ENCODE peak calls at places on chromosomes 2 and 18, in ten cellular contexts. U is retina; N is KG1; Z is A549; Q is Calu3; H is stimulated activated CD8-positive, alpha-beta memory T cell treated with anti-CD3 and anti-CD28 coated beads, Interleukin-7, amount 100 ng/mL, for 48 hours; X is activated CD4-positive, CD25-positive, alpha-beta regulatory T cell treated with anti-CD3 and anti-CD28 coated beads, Interleukin-2, amount 50 U/mL, for 16 hours; B is NCI-H2081; F is thyroid gland; D is DMS153. W is an unnamed sample.

GRCh38 chr2:161418715-161419337 is 2.7 kb downstream of the TBR1 start:
- DNase-seq in B (no peak), U (peak; percentile 88), N (no peak), X (no peak), Z (no peak), D (peak; percentile 42), Q (no peak), H (no peak), F (no peak), W (no peak)

GRCh38 chr18:79632765-79633164 is 46.8 kb upstream of the CTDP1 start:
- DNase-seq in D (no peak), H (no peak), X (no peak), U (no peak), Q (no peak), N (no peak), Z (no peak), F (no peak), B (no peak), W (no peak)

GRCh38 chr2:25586726-25587144 is 86.6 kb downstream of the DTNB start:
- DNase-seq in X (no peak), Q (no peak), Z (no peak), H (peak; percentile 20), B (no peak), N (no peak), U (no peak), F (peak; percentile 14), D (no peak), W (no peak)

GRCh38 chr2:25690058-25690457 is 16.7 kb upstream of the DTNB start:
- DNase-seq in D (no peak), F (no peak), Z (no peak), X (no peak), U (no peak), N (no peak), H (no peak), B (no peak), Q (peak; percentile 63), W (peak; percentile 47)

GRCh38 chr18:69956655-69957054 is 9.0 kb upstream of the CD226 start:
- DNase-seq in F (no peak), U (no peak), Z (no peak), D (no peak), Q (no peak), X (no peak), N (no peak), B (no peak), H (no peak), W (no peak)

GRCh38 chr2:118696786-118697465 is 150.5 kb downstream of the EN1 start:
- DNase-seq in D (no peak), Z (no peak), F (no peak), B (no peak), N (no peak), Q (no peak), U (no peak), X (no peak), H (no peak), W (no peak)

GRCh38 chr2:70888389-70888924 is 47.2 kb upstream of the ATP6V1B1 start:
- DNase-seq in Z (no peak), F (no peak), Q (no peak), B (no peak), U (peak; percentile 77), N (no peak), X (no peak), D (no peak), H (no peak), W (no peak)

GRCh38 chr2:135552887-135553286 is 21.6 kb downstream of the R3HDM1 start:
- DNase-seq in Q (no peak), F (no peak), N (no peak), X (no peak), U (no peak), H (no peak), Z (no peak), D (no peak), B (no peak), W (no peak)

GRCh38 chr2:159030674-159031380 is 62.4 kb downstream of the TANC1 start:
- DNase-seq in H (no peak), Q (peak; percentile 23), X (no peak), B (no peak), F (peak; percentile 47), U (peak; percentile 29), N (no peak), Z (peak; percentile 21), D (no peak), W (peak; percentile 71)

GRCh38 chr2:196992466-196992865 is 66.0 kb upstream of the PGAP1 start:
- DNase-seq in B (no peak), D (no peak), U (no peak), X (no peak), H (no peak), Q (no peak), F (no peak), N (no peak), Z (no peak), W (peak; percentile 19)

GRCh38 chr2:147082850-147083522 is 761.8 kb upstream of the ACVR2A start:
- DNase-seq in U (peak; percentile 73), Z (peak; percentile 5), D (peak; percentile 70), B (peak; percentile 74), X (peak; percentile 17), F (peak; percentile 30), H (peak; percentile 17), Q (peak; percentile 68), N (peak; percentile 20), W (peak; percentile 46)

GRCh38 chr2:61792355-61792754 is 61.5 kb downstream of the FAM161A start:
- DNase-seq in B (no peak), H (no peak), N (no peak), Q (no peak), D (no peak), F (no peak), Z (no peak), X (no peak), U (no peak), W (no peak)

W was measured in HT1080.